ENCODE peak calls at places on chromosomes 12 and 14, in ten cellular contexts. P is vagina, G is sigmoid colon, W is transverse colon, T is tibial nerve, F is esophagus squamous epithelium, Q is ovary, Y is IMR-90, Z is uterus, C is A549. M is an unnamed sample.
A peak's percentile ranks its signal among the peaks of the same experiment; 100 is the strongest.

GRCh38 chr14:33596211-33597080 is 354.4 kb downstream of the EGLN3 start:
- DNase-seq in P (no peak), G (no peak), W (no peak), T (no peak), F (no peak), Q (no peak), Y (no peak), Z (no peak), C (no peak), M (no peak)

GRCh38 chr12:76859621-76860020 is 19.2 kb downstream of the CSRP2 start:
- DNase-seq in P (no peak), G (no peak), W (no peak), T (no peak), F (no peak), Q (no peak), Y (no peak), Z (no peak), C (no peak), M (no peak)

GRCh38 chr14:53954551-53955233 is 1.9 kb downstream of the BMP4 start:
- DNase-seq in P (no peak), G (peak; percentile 67), W (no peak), T (peak; percentile 30), F (no peak), Q (peak; percentile 64), Y (peak; percentile 36), Z (no peak), C (peak; percentile 21), M (no peak)

GRCh38 chr14:77923131-77923933 is 123.4 kb downstream of the ADCK1 start:
- DNase-seq in P (no peak), G (no peak), W (no peak), T (no peak), F (no peak), Q (no peak), Y (no peak), Z (no peak), C (no peak), M (no peak)

GRCh38 chr14:85519661-85520305 is 10.2 kb upstream of the FLRT2 start:
- DNase-seq in P (no peak), G (no peak), W (no peak), T (no peak), F (no peak), Q (no peak), Y (no peak), Z (no peak), C (peak; percentile 58), M (no peak)

GRCh38 chr14:26531894-26532293 is 65.9 kb downstream of the NOVA1 start:
- DNase-seq in P (no peak), G (no peak), W (no peak), T (no peak), F (no peak), Q (no peak), Y (peak; percentile 81), Z (no peak), C (peak; percentile 32), M (no peak)

GRCh38 chr12:120292411-120292660 is 633 bp upstream of the RNU4-2 start:
- DNase-seq in P (no peak), G (no peak), W (no peak), T (no peak), F (no peak), Q (no peak), Y (no peak), Z (no peak), C (no peak), M (no peak)

GRCh38 chr12:53268009-53268636 is at the start of gene ESPL1:
- DNase-seq in P (no peak), G (peak; percentile 86), W (peak; percentile 76), T (peak; percentile 62), F (no peak), Q (peak; percentile 85), Y (peak; percentile 75), Z (peak; percentile 77), C (peak; percentile 82), M (peak; percentile 41)

GRCh38 chr12:100443434-100443833 is 30.2 kb upstream of the NR1H4 start:
- DNase-seq in P (no peak), G (no peak), W (no peak), T (no peak), F (no peak), Q (no peak), Y (no peak), Z (no peak), C (no peak), M (no peak)

GRCh38 chr12:118874698-118875548 is 106.4 kb upstream of the SRRM4 start:
- DNase-seq in P (no peak), G (no peak), W (no peak), T (no peak), F (no peak), Q (no peak), Y (no peak), Z (no peak), C (no peak), M (no peak)

GRCh38 chr14:89042021-89042420 is 217.6 kb downstream of the TTC8 start:
- DNase-seq in P (no peak), G (no peak), W (no peak), T (no peak), F (no peak), Q (no peak), Y (no peak), Z (no peak), C (no peak), M (no peak)

GRCh38 chr12:64042901-64043300 is 179.2 kb downstream of the KICS2 start:
- DNase-seq in P (no peak), G (no peak), W (no peak), T (no peak), F (no peak), Q (no peak), Y (peak; percentile 68), Z (no peak), C (no peak), M (no peak)

GRCh38 chr12:132386926-132387497 is 57.6 kb upstream of the GALNT9 start:
- DNase-seq in P (no peak), G (peak; percentile 50), W (no peak), T (no peak), F (no peak), Q (no peak), Y (no peak), Z (no peak), C (no peak), M (no peak)

GRCh38 chr12:59744564-59744963 is 148.7 kb downstream of the SLC16A7 start:
- DNase-seq in P (no peak), G (no peak), W (no peak), T (no peak), F (no peak), Q (no peak), Y (no peak), Z (no peak), C (no peak), M (no peak)

GRCh38 chr14:105700622-105701288 is 174.4 kb downstream of the TMEM121 start:
- DNase-seq in P (no peak), G (peak; percentile 40), W (peak; percentile 33), T (no peak), F (no peak), Q (peak; percentile 9), Y (no peak), Z (no peak), C (no peak), M (no peak)

GRCh38 chr12:117148642-117149041 is 41.6 kb downstream of the FBXO21 start:
- DNase-seq in P (no peak), G (no peak), W (no peak), T (no peak), F (no peak), Q (no peak), Y (no peak), Z (no peak), C (peak; percentile 69), M (no peak)

DNA sequence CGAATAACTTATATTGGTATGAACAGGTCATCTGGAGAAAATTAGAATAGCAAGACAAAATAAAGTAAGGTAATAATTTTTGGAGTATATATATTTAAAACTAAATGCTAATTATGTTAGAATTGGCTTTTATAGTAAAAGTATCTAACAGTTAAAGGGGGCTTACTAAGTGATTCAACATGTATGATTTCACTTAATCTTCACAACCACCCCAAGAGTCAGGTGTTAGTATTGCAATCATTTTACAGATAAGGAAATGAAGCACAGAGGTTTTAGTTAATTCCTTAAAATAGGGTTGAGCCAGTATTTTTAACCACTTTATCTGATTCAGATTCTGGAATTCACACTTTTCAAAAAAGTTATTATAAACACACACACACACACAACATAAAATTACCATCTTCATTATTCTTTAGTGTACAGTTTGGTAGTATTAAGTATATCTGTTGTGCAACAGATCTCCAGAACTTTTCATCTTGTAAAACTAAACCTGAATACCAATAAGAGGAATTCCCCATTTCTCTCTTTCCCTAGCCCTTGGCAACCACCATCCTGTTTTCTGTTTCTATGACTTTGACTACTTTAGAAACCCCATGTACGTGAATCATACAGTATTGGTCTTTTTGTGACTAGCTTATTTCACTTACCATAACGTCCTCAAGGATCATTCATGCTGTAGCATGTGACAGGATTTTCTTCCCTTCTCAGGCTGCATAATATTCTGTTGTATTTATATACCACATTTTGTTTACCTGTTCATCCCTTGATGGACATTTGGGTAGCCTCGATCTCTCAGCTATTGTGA is 12.5 kb downstream of the A2M start:
- DNase-seq in P (no peak), G (no peak), W (no peak), T (no peak), F (no peak), Q (no peak), Y (no peak), Z (no peak), C (no peak), M (no peak)
- TF ChIP-seq POLR2A in P (no peak), G (no peak), W (no peak), T (no peak), F (no peak), Q (no peak), Y (no peak), Z (no peak), C (no peak), M (no peak)

GRCh38 chr14:86799244-86799647 is 1193.7 kb downstream of the GALC start:
- DNase-seq in P (no peak), G (no peak), W (no peak), T (peak; percentile 63), F (no peak), Q (no peak), Y (peak; percentile 98), Z (peak; percentile 18), C (peak; percentile 1), M (no peak)
- TF ChIP-seq CTCF in P (no peak), G (no peak), W (no peak), T (no peak), F (no peak), Q (no peak), Y (peak; percentile 20), Z (no peak), C (no peak), M (no peak)

DNA sequence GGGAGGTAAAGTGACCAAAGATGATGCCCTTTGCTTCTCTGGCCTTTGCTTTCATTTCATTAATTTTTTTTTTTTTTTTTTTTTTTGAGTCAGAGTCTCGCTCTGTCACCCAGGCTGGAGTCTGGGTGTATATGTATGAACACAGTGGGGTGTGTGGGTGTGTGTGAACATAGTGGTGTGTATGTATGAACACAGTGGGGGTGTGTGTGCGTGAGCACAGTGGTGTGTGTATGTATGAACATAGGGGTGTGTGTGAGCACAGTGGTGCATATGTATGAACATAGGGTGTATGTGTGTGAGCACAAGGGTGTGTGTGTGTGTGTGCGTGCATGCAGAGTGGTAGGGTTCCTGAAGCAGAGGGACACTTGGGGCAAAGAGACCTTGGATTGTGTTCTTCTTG is 9.6 kb downstream of the KLC1 start:
- DNase-seq in P (no peak), G (no peak), W (no peak), T (no peak), F (no peak), Q (no peak), Y (no peak), Z (no peak), C (no peak), M (no peak)
- H3K4me1 ChIP-seq in P (peaks cover 84% of the 10 kb centered on the region), G (no peaks in the 10 kb centered on the region), W (peaks cover 6% of the 10 kb centered on the region), T (peaks cover 19% of the 10 kb centered on the region), F (peaks cover 93% of the 10 kb centered on the region), Q (peaks cover 18% of the 10 kb centered on the region), Y (peaks cover 12% of the 10 kb centered on the region), Z (peaks cover 24% of the 10 kb centered on the region), C (no peaks in the 10 kb centered on the region), M (no peaks in the 10 kb centered on the region)

GRCh38 chr14:100325231-100325632 is 2.1 kb downstream of the SLC25A47 start:
- DNase-seq in P (no peak), G (no peak), W (no peak), T (no peak), F (no peak), Q (peak; percentile 62), Y (no peak), Z (no peak), C (no peak), M (no peak)
- TF ChIP-seq POLR2A in P (no peak), G (no peak), W (no peak), T (no peak), F (no peak), Q (no peak), Y (no peak), Z (no peak), C (no peak), M (no peak)